ENCODE peak calls at places on chromosomes 13 and 19, in ten cellular contexts. Q is transverse colon, W is suprapubic skin, O is GM12891, L is sigmoid colon, X is vagina, F is K562, S is breast epithelium, I is stomach, Z is upper lobe of left lung. D is an unnamed sample.

GRCh38 chr19:4449826-4450075 is 7.8 kb downstream of the UBXN6 start:
- DNase-seq in Q (no peak), W (no peak), O (no peak), L (no peak), X (no peak), F (no peak), S (no peak), I (no peak), Z (no peak), D (no peak)

GRCh38 chr19:38658462-38659306 is 11.2 kb downstream of the ACTN4 start:
- DNase-seq in Q (peak), W (no peak), O (no peak), L (peak), X (no peak), F (no peak), S (no peak), I (peak), Z (peak), D (no peak)

GRCh38 chr19:50896591-50897190 is 14.5 kb downstream of the KLK4 start:
- DNase-seq in Q (no peak), W (no peak), O (peak), L (no peak), X (no peak), F (peak), S (no peak), I (no peak), Z (no peak), D (peak)

GRCh38 chr13:87999141-87999765 is 328.1 kb downstream of the SLITRK5 start:
- DNase-seq in Q (no peak), W (no peak), O (no peak), L (no peak), X (no peak), F (no peak), S (no peak), I (no peak), Z (no peak), D (no peak)

GRCh38 chr13:26697069-26697955 is 63.3 kb downstream of the GPR12 start:
- DNase-seq in Q (no peak), W (no peak), O (no peak), L (no peak), X (no peak), F (no peak), S (no peak), I (no peak), Z (no peak), D (no peak)

GRCh38 chr13:33249066-33249465 is 36.5 kb downstream of the STARD13 start:
- DNase-seq in Q (no peak), W (no peak), O (no peak), L (no peak), X (no peak), F (no peak), S (no peak), I (no peak), Z (no peak), D (no peak)

GRCh38 chr19:39408392-39409206 is 2.0 kb downstream of the ZFP36 start:
- DNase-seq in Q (peak), W (no peak), O (no peak), L (peak), X (no peak), F (peak), S (no peak), I (no peak), Z (no peak), D (peak)

GRCh38 chr13:31797154-31797775 is 57.9 kb downstream of the RXFP2 start:
- DNase-seq in Q (no peak), W (no peak), O (no peak), L (no peak), X (no peak), F (peak), S (no peak), I (no peak), Z (no peak), D (no peak)

GRCh38 chr19:47157455-47158321 is 27.1 kb downstream of the SAE1 start:
- DNase-seq in Q (peak), W (peak), O (no peak), L (peak), X (no peak), F (peak), S (no peak), I (peak), Z (peak), D (peak)

GRCh38 chr13:47121092-47121763 is 224.4 kb upstream of the HTR2A start:
- DNase-seq in Q (no peak), W (no peak), O (no peak), L (no peak), X (no peak), F (peak), S (no peak), I (no peak), Z (no peak), D (no peak)
- TF ChIP-seq POLR2AphosphoS5 in Q (no peak), W (no peak), O (no peak), L (no peak), X (no peak), F (peak), S (no peak), I (no peak), Z (no peak), D (no peak)

GRCh38 chr19:49117677-49118564 is 1.0 kb downstream of the C19orf73 start:
- DNase-seq in Q (no peak), W (no peak), O (no peak), L (no peak), X (peak), F (no peak), S (no peak), I (no peak), Z (no peak), D (no peak)

GRCh38 chr19:49116544-49116943 is 2.4 kb downstream of the LIN7B start:
- DNase-seq in Q (no peak), W (no peak), O (no peak), L (no peak), X (peak), F (no peak), S (no peak), I (peak), Z (peak), D (no peak)

GRCh38 chr19:49113762-49114629 is at the start of gene LIN7B:
- DNase-seq in Q (peak), W (no peak), O (peak), L (peak), X (no peak), F (peak), S (no peak), I (peak), Z (peak), D (peak)

GRCh38 chr19:49111218-49111998 is 2.8 kb upstream of the LIN7B start:
- DNase-seq in Q (no peak), W (no peak), O (no peak), L (no peak), X (no peak), F (no peak), S (no peak), I (no peak), Z (no peak), D (no peak)

GRCh38 chr19:49114630-49115363 is 627 bp downstream of the LIN7B start:
- DNase-seq in Q (peak), W (no peak), O (no peak), L (peak), X (no peak), F (peak), S (no peak), I (peak), Z (peak), D (peak)
- TF ChIP-seq POLR2A in Q (peak), W (no peak), O (no peak), L (no peak), X (no peak), F (no peak), S (no peak), I (no peak), Z (no peak), D (no peak)

GRCh38 chr19:10832659-10833296 is 3.2 kb downstream of the TMED1 start:
- DNase-seq in Q (no peak), W (no peak), O (no peak), L (no peak), X (no peak), F (no peak), S (no peak), I (no peak), Z (no peak), D (peak)
- TF ChIP-seq POLR2AphosphoS5 in Q (no peak), W (no peak), O (peak), L (no peak), X (no peak), F (no peak), S (no peak), I (no peak), Z (no peak), D (peak)

DNA sequence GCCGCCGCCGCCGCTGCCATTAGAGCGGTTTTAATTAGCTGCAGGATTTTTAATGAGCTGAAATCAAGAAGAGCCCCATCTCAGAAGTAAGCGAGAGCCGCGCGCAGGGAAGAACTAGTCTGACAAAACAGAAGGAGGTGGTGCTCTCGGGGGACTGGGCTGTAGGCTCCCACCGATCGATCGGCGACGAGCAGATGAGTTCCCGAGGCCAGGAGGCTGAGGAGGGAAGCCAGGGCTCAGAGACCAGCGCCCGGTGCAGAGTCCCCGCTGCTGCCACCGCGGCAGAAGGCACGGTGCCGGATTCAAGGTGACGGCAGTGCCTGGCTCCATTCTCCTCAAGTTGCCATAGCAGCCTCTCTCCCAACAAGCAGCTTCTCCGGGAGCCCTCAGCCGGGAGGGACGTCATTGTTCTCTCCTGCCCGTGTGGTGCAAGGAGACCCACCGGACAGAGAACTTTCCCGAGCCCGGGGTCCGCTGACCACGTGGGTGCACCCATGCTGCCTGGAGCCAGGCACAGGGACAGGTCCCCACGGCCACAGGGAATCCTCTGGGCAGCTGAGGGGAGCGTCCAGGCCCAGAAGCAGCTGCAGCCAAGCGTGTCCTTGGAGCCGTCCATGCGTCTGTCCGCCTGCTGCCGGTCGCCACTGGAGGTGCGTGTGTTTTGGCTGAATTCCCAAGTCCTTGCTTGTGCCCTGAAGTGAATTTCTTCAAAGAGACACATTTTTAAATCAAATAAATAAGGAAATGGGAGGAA is 63.0 kb downstream of the CHST8 start:
- DNase-seq in Q (no peak), W (peak), O (no peak), L (peak), X (no peak), F (no peak), S (peak), I (no peak), Z (no peak), D (peak)
- TF ChIP-seq POLR2A in Q (no peak), W (no peak), O (no peak), L (no peak), X (no peak), F (no peak), S (no peak), I (no peak), Z (no peak), D (no peak)